ENCODE peak calls at places on chromosomes 1 and 21, in five cellular contexts. N is H9, P is IMR-90, E is neuronal stem cell, H is H1. C is an unnamed sample.

GRCh38 chr21:17527240-17527639 is 14.4 kb downstream of the CXADR start:
- DNase-seq in N (no peak), P (peak), E (no peak), H (no peak), C (peak)

GRCh38 chr21:35027558-35028450 is 21.3 kb downstream of the RUNX1 start:
- DNase-seq in N (no peak), P (no peak), E (no peak), H (no peak), C (no peak)

GRCh38 chr21:38747796-38748195 is 57.9 kb upstream of the ETS2 start:
- DNase-seq in N (no peak), P (no peak), E (no peak), H (no peak), C (no peak)

GRCh38 chr1:110340207-110340468 is 961 bp downstream of the RBM15 start:
- DNase-seq in N (peak), P (no peak), E (no peak), H (no peak), C (no peak)

GRCh38 chr1:227944931-227945890 is 2.5 kb downstream of the WNT9A start:
- DNase-seq in N (peak), P (no peak), E (no peak), H (no peak), C (no peak)

GRCh38 chr1:165900576-165901380 is 73.4 kb downstream of the UCK2 start:
- DNase-seq in N (peak), P (no peak), E (no peak), H (no peak), C (peak)

GRCh38 chr1:231192620-231193163 is 30.8 kb downstream of the TRIM67 start:
- DNase-seq in N (no peak), P (no peak), E (no peak), H (no peak), C (no peak)

GRCh38 chr21:15199414-15199813 is 134.6 kb upstream of the NRIP1 start:
- DNase-seq in N (no peak), P (no peak), E (no peak), H (no peak), C (no peak)

GRCh38 chr1:104592926-104593325 is 843.2 kb downstream of the AMY1C start:
- DNase-seq in N (no peak), P (no peak), E (no peak), H (no peak), C (no peak)

GRCh38 chr1:110565565-110565964 is 40.6 kb downstream of the KCNA2 start:
- DNase-seq in N (no peak), P (no peak), E (no peak), H (no peak), C (no peak)

GRCh38 chr1:119516680-119517079 is 9.7 kb downstream of the HSD3B1 start:
- DNase-seq in N (peak), P (no peak), E (no peak), H (peak), C (no peak)

GRCh38 chr1:89603651-89604413 is 29.1 kb upstream of the LRRC8C start:
- DNase-seq in N (no peak), P (peak), E (no peak), H (no peak), C (no peak)

GRCh38 chr1:31750858-31751638 is 13.1 kb downstream of the ADGRB2 start:
- DNase-seq in N (no peak), P (peak), E (no peak), H (no peak), C (peak)

GRCh38 chr1:44631647-44632510 is 42.4 kb downstream of the TMEM53 start:
- DNase-seq in N (peak), P (peak), E (peak), H (no peak), C (peak)

GRCh38 chr1:182617734-182618288 is 13.6 kb upstream of the RGS16 start:
- DNase-seq in N (no peak), P (peak), E (no peak), H (no peak), C (peak)
- H3K18ac ChIP-seq in N (no peak), P (no peak), E (peak), H (no peak), C (no peak)

DNA sequence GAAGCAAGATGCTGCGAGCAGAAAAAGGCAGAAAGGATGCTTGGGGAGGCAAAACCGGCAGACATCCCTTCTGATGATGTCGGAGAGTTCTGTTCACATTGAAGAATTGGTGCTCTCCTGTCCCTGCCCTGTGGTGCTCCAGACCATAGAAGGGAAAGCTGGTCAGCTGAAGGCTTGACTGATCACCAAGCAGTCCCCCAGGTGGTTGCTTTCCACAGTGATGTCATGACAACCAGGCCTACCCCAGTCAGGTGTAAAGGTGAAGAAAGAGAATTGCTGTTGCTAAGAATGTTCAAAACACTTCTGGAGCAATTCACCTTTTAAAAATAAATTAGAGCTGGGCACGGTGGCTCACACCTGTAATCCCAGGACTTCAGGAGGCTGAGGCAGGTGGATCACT is 59.5 kb downstream of the OPTC start:
- DNase-seq in N (no peak), P (no peak), E (no peak), H (no peak), C (no peak)
- H4K91ac ChIP-seq in N (no peak), P (peak), E (no peak), H (no peak), C (no peak)

GRCh38 chr1:67441183-67441582 is 11.0 kb upstream of the SERBP1 start:
- DNase-seq in N (no peak), P (peak), E (no peak), H (no peak), C (peak)
- H2BK15ac ChIP-seq in N (no peak), P (no peak), E (no peak), H (no peak), C (no peak)

GRCh38 chr1:214209260-214209808 is 71.6 kb upstream of the SMYD2 start:
- DNase-seq in N (no peak), P (no peak), E (no peak), H (no peak), C (no peak)
- H3K18ac ChIP-seq in N (no peak), P (no peak), E (peak), H (no peak), C (no peak)

DNA sequence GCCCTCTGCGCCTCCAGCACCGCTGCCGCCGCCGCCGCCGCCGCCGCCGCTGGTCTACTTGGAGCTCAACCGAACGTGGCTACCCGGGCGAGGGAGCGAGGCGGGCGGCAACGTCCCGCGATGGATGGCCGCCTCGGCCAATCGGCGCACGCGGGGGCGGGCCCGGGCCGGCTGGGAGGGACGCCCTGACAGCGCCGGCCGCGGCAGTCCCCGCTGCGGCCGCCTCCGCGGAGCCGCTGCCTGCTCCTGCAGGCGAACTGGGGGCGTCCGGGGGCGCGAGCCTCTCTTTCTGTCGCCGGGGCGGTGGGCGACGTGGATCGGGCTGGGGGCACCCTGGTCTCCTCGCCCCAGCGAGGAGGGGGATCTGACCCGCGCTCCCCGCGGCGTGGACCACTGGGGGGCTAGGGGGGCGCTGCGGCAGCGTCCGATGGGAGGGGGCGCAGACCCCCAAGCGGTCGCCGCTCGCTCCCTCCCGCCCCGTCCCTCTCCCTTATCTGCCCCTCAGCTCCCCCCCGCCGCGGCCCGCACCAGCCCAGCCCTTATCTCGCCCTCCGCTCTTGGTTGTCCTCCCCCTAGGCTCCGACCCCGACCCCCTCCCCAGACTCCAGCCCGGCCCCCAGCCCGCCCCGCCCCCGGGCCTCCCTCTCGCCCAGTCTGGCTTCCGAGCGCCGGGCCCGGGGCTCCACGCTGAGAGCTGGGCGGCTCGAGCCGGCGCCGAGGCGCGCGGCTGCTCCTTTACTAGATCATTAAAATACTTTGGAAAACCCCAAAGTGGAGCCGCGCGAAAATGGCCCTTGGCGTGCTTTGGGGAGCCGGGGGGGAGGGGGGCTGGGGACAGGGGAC is at the start of gene SSBP3:
- DNase-seq in N (peak), P (peak), E (peak), H (no peak), C (peak)
- H4K91ac ChIP-seq in N (no peak), P (peak), E (no peak), H (peak), C (peak)

DNA sequence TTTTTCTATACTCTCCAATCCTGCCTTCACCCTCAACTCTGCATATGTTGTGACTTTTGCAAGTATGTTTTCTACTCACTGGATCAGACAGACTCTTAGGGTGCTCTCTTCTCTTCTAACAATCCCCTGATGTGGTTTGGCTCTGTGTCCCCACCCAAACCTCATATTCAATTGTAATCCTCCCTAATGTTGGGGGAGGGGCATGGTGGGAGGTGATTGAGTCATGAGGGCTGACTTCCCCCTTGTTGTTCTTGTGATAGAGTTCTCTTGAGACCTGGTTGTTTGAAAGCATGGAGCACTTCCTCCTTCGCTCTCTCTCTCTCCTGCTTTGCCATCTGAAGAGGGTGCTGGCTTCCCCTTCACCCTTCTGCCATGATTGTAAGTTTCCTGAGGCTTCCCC is 148.9 kb upstream of the IGSF21 start:
- DNase-seq in N (no peak), P (no peak), E (no peak), H (no peak), C (no peak)
- H2BK15ac ChIP-seq in N (no peak), P (no peak), E (no peak), H (no peak), C (no peak)

GRCh38 chr1:154270833-154271232 is 1.6 kb upstream of the HAX1 start:
- DNase-seq in N (no peak), P (no peak), E (no peak), H (no peak), C (peak)

GRCh38 chr1:154272999-154273563 is 652 bp downstream of the HAX1 start:
- DNase-seq in N (no peak), P (no peak), E (no peak), H (no peak), C (no peak)

GRCh38 chr1:154276797-154277196 is 4.4 kb downstream of the HAX1 start:
- DNase-seq in N (peak), P (no peak), E (no peak), H (no peak), C (no peak)

DNA sequence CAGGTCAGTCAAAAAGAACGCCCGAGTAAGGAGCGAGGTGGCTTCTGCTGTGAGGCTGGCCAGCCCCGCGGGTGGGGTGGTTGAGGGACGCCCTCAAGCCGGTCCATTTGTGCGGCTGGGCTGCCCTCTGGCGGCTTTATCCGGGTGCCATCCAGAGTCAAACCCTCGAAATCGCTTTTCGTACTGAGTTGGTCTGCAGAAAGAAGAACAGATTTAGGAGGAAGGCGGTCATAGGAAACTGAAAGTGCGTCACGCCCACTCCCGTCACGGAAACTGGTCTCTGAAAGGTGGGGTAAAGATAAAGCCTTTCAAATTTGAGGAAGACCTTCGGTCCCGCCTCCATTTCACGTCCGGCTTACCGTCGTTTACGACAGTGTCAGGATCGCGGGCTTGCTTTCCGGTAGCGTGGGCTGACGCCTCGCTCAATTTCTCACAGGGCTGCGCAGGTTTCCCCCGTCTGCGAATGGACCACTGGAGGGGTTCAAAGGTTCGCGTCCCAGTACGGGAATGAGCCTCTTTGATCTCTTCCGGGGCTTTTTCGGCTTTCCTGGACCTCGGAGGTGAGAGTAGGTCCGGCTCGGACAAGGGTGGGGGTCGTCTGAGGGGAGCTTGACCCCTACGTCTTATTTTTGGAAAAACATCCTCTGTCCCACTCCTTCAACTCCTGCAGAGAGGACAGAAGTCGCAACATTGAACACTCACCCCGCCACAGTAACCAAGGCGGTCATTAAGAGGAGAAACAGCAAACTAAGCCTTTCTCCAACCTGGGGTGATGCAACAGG is at the start of gene HAX1:
- DNase-seq in N (peak), P (peak), E (peak), H (peak), C (peak)
- H3K18ac ChIP-seq in N (peak), P (peak), E (peak), H (peak), C (no peak)

GRCh38 chr1:107593436-107594209 is 371.4 kb downstream of the VAV3 start:
- DNase-seq in N (no peak), P (no peak), E (no peak), H (no peak), C (no peak)

GRCh38 chr1:107594541-107594940 is 370.4 kb downstream of the VAV3 start:
- DNase-seq in N (no peak), P (no peak), E (no peak), H (no peak), C (no peak)

GRCh38 chr1:107599220-107599619 is 365.8 kb downstream of the VAV3 start:
- DNase-seq in N (no peak), P (no peak), E (no peak), H (no peak), C (no peak)

GRCh38 chr1:107597290-107597689 is 367.7 kb downstream of the VAV3 start:
- DNase-seq in N (no peak), P (no peak), E (no peak), H (no peak), C (no peak)
- H4K91ac ChIP-seq in N (no peak), P (no peak), E (no peak), H (no peak), C (no peak)

GRCh38 chr1:116390195-116390594 is 17.2 kb downstream of the ATP1A1 start:
- DNase-seq in N (no peak), P (no peak), E (no peak), H (no peak), C (no peak)

GRCh38 chr1:116388122-116388521 is 15.1 kb downstream of the ATP1A1 start:
- DNase-seq in N (no peak), P (no peak), E (no peak), H (no peak), C (no peak)

GRCh38 chr1:116389705-116390104 is 16.7 kb downstream of the ATP1A1 start:
- DNase-seq in N (no peak), P (no peak), E (no peak), H (no peak), C (no peak)

GRCh38 chr1:116387551-116387950 is 14.5 kb downstream of the ATP1A1 start:
- DNase-seq in N (no peak), P (no peak), E (no peak), H (no peak), C (no peak)

GRCh38 chr1:116389013-116389412 is 16.0 kb downstream of the ATP1A1 start:
- DNase-seq in N (no peak), P (no peak), E (no peak), H (no peak), C (no peak)
- H2BK15ac ChIP-seq in N (no peak), P (no peak), E (no peak), H (no peak), C (no peak)

C was measured in mesenchymal stem cell.